ENCODE peak calls at places on chromosomes 13 and 19, in five cellular contexts. K is activated CD4-positive, alpha-beta T cell treated with anti-CD3 and anti-CD28 coated beads, Interleukin-2, amount 50 U/mL, for 4 hours; W is activated CD8-positive, alpha-beta memory T cell treated with anti-CD3 and anti-CD28 coated beads, Interleukin-2, amount 10 ng/mL, durations not matched to agents 7 days and 5 days; U is posterior cingulate gyrus; A is stimulated activated CD4-positive, alpha-beta T cell treated with anti-CD3 and anti-CD28 coated beads, TNF-alpha, amount 100 ng/mL, for 48 hours. D is an unnamed sample.

GRCh38 chr19:37902668-37903067 is 3.7 kb downstream of the WDR87 start:
- DNase-seq in K (peak), W (peak), U (peak), A (peak), D (peak)

GRCh38 chr19:13505761-13506549 is at the start of gene CACNA1A:
- DNase-seq in K (no peak), W (no peak), U (peak), A (no peak), D (peak)

GRCh38 chr19:41362143-41362847 is 1.7 kb downstream of the B9D2 start:
- DNase-seq in K (no peak), W (no peak), U (no peak), A (no peak), D (no peak)

GRCh38 chr13:107842562-107843180 is 372.7 kb downstream of the LIG4 start:
- DNase-seq in K (no peak), W (no peak), U (no peak), A (no peak), D (no peak)

GRCh38 chr13:113468029-113468428 is 14.7 kb upstream of the ADPRHL1 start:
- DNase-seq in K (no peak), W (no peak), U (no peak), A (no peak), D (no peak)

GRCh38 chr13:35690546-35690945 is 214.1 kb upstream of the MAB21L1 start:
- DNase-seq in K (no peak), W (no peak), U (no peak), A (no peak), D (no peak)

GRCh38 chr19:6213266-6213595 is 66.5 kb downstream of the MLLT1 start:
- DNase-seq in K (no peak), W (no peak), U (peak), A (no peak), D (no peak)

GRCh38 chr19:48023011-48023410 is 20.9 kb downstream of the CABP5 start:
- DNase-seq in K (no peak), W (no peak), U (no peak), A (no peak), D (no peak)

GRCh38 chr19:3618144-3618810 is 8.3 kb downstream of the CACTIN start:
- DNase-seq in K (peak), W (peak), U (peak), A (no peak), D (peak)

GRCh38 chr13:30884543-30884942 is 21.5 kb upstream of the MEDAG start:
- DNase-seq in K (no peak), W (no peak), U (no peak), A (no peak), D (peak)

GRCh38 chr19:38734176-38734425 is 10.2 kb downstream of the CAPN12 start:
- DNase-seq in K (no peak), W (no peak), U (no peak), A (no peak), D (no peak)

GRCh38 chr19:6216996-6217751 is 62.6 kb downstream of the MLLT1 start:
- DNase-seq in K (no peak), W (no peak), U (peak), A (no peak), D (peak)

GRCh38 chr19:17615889-17616685 is 60.6 kb downstream of the COLGALT1 start:
- DNase-seq in K (no peak), W (no peak), U (no peak), A (no peak), D (peak)

GRCh38 chr19:1567116-1567847 is 843 bp downstream of the MEX3D start:
- DNase-seq in K (no peak), W (no peak), U (no peak), A (no peak), D (no peak)

GRCh38 chr13:100154835-100155463 is 66.1 kb downstream of the PCCA start:
- DNase-seq in K (no peak), W (no peak), U (no peak), A (no peak), D (no peak)